ENCODE peak calls at places on chromosomes 4 and X, in ten cellular contexts. N is NT2/D1; V is activated CD4-positive, alpha-beta T cell treated with anti-CD3 and anti-CD28 coated beads, Interleukin-2, amount 50 U/mL, for 1 hour; S is OCI-LY7; W is CD4-positive, CD25-positive, alpha-beta regulatory T cell; D is heart left ventricle; C is RCC 7860; X is AG08396; Q is HT-29; F is endothelial cell of umbilical vein. Y is an unnamed sample.

GRCh38 chr4:140876597-140877364 is 120.6 kb upstream of the TBC1D9 start:
- DNase-seq in N (no peak), V (no peak), S (no peak), W (no peak), D (no peak), C (no peak), X (peak), Q (no peak), F (no peak), Y (no peak)

GRCh38 chr4:38109896-38110295 is 149.7 kb downstream of the PTTG2 start:
- DNase-seq in N (no peak), V (no peak), S (no peak), W (no peak), D (no peak), C (no peak), X (no peak), Q (peak), F (no peak), Y (no peak)

GRCh38 chr4:128288689-128289106 is 1.1 kb upstream of the PGRMC2 start:
- DNase-seq in N (no peak), V (peak), S (peak), W (peak), D (no peak), C (no peak), X (peak), Q (peak), F (peak), Y (no peak)

GRCh38 chr4:80619070-80619674 is 283.6 kb downstream of the CFAP299 start:
- DNase-seq in N (no peak), V (no peak), S (peak), W (peak), D (no peak), C (no peak), X (no peak), Q (peak), F (no peak), Y (no peak)

GRCh38 chrX:112874140-112874539 is 33.5 kb upstream of the AMOT start:
- DNase-seq in N (no peak), V (no peak), S (no peak), W (no peak), D (no peak), C (no peak), X (no peak), Q (no peak), F (no peak), Y (no peak)

GRCh38 chr4:71151054-71151453 is 157.6 kb downstream of the DCK start:
- DNase-seq in N (no peak), V (no peak), S (no peak), W (no peak), D (no peak), C (no peak), X (no peak), Q (no peak), F (no peak), Y (no peak)

GRCh38 chr4:145772347-145772746 is 92.4 kb downstream of the C4orf51 start:
- DNase-seq in N (no peak), V (no peak), S (no peak), W (no peak), D (no peak), C (no peak), X (no peak), Q (no peak), F (no peak), Y (no peak)

GRCh38 chrX:127037179-127037578 is 217.7 kb downstream of the PRR32 start:
- DNase-seq in N (no peak), V (no peak), S (no peak), W (no peak), D (no peak), C (no peak), X (no peak), Q (no peak), F (no peak), Y (no peak)

GRCh38 chr4:1298461-1298860 is 8.8 kb downstream of the MAEA start:
- DNase-seq in N (no peak), V (no peak), S (no peak), W (no peak), D (no peak), C (no peak), X (no peak), Q (no peak), F (no peak), Y (no peak)

GRCh38 chrX:123959281-123960063 is 2.0 kb upstream of the STAG2 start:
- DNase-seq in N (no peak), V (peak), S (peak), W (no peak), D (peak), C (peak), X (peak), Q (peak), F (peak), Y (no peak)

GRCh38 chr4:88244821-88245579 is 39.4 kb downstream of the PPM1K start:
- DNase-seq in N (no peak), V (peak), S (peak), W (peak), D (no peak), C (no peak), X (no peak), Q (no peak), F (no peak), Y (no peak)

GRCh38 chrX:24982306-24982965 is 33.3 kb downstream of the ARX start:
- DNase-seq in N (no peak), V (no peak), S (no peak), W (no peak), D (no peak), C (peak), X (no peak), Q (no peak), F (no peak), Y (no peak)

GRCh38 chrX:21958888-21959287 is 18.4 kb downstream of the SMS start:
- DNase-seq in N (no peak), V (no peak), S (no peak), W (no peak), D (no peak), C (no peak), X (no peak), Q (no peak), F (no peak), Y (no peak)

GRCh38 chr4:5774416-5775056 is 63.5 kb downstream of the EVC start:
- DNase-seq in N (no peak), V (no peak), S (no peak), W (no peak), D (no peak), C (no peak), X (no peak), Q (no peak), F (no peak), Y (no peak)

GRCh38 chr4:136769717-136770116 is 762.6 kb downstream of the PCDH18 start:
- DNase-seq in N (no peak), V (no peak), S (no peak), W (no peak), D (no peak), C (no peak), X (no peak), Q (no peak), F (no peak), Y (no peak)

GRCh38 chr4:146271466-146271865 is 57.1 kb downstream of the REELD1 start:
- DNase-seq in N (no peak), V (no peak), S (no peak), W (no peak), D (no peak), C (no peak), X (no peak), Q (no peak), F (no peak), Y (no peak)

GRCh38 chrX:48626401-48627298 is 29.4 kb downstream of the WDR13 start:
- DNase-seq in N (no peak), V (no peak), S (no peak), W (no peak), D (no peak), C (no peak), X (no peak), Q (no peak), F (no peak), Y (no peak)

GRCh38 chrX:57528670-57529255 is 63.0 kb upstream of the ZXDB start:
- DNase-seq in N (peak), V (peak), S (peak), W (peak), D (no peak), C (no peak), X (no peak), Q (peak), F (peak), Y (peak)

GRCh38 chr4:39933689-39934590 is 43.8 kb downstream of the PDS5A start:
- DNase-seq in N (no peak), V (no peak), S (no peak), W (peak), D (no peak), C (no peak), X (peak), Q (no peak), F (peak), Y (peak)

GRCh38 chr4:11954093-11954492 is 525.4 kb upstream of the HS3ST1 start:
- DNase-seq in N (peak), V (no peak), S (peak), W (no peak), D (no peak), C (no peak), X (no peak), Q (peak), F (peak), Y (peak)

GRCh38 chr4:182273191-182273935 is 30.2 kb downstream of the TENM3 start:
- DNase-seq in N (no peak), V (no peak), S (no peak), W (no peak), D (no peak), C (no peak), X (no peak), Q (no peak), F (no peak), Y (no peak)

GRCh38 chr4:54723786-54724185 is 66.0 kb downstream of the KIT start:
- DNase-seq in N (no peak), V (no peak), S (no peak), W (no peak), D (no peak), C (no peak), X (no peak), Q (no peak), F (no peak), Y (no peak)